ENCODE peak calls at places on chromosomes 5 and 9, in six cellular contexts. One of them, this sample, is unnamed.

GRCh38 chr5:123610665-123611406 is 98.9 kb downstream of the CSNK1G3 start:
- DNase-seq in HepG2: peak
- DNase-seq in H1: no peak
- DNase-seq in GM12878: peak
- DNase-seq in SK-N-SH: peak
- DNase-seq in GM12892: no peak
- DNase-seq in this sample: no peak

GRCh38 chr5:10366310-10367297 is 13.1 kb downstream of the MARCHF6 start:
- DNase-seq in SK-N-SH: no peak
- DNase-seq in GM12892: no peak
- DNase-seq in H1: no peak
- DNase-seq in GM12878: no peak
- DNase-seq in HepG2: no peak
- DNase-seq in this sample: no peak

GRCh38 chr9:121133104-121133816 is 58.5 kb downstream of the CNTRL start:
- DNase-seq in HepG2: peak
- DNase-seq in GM12892: no peak
- DNase-seq in GM12878: no peak
- DNase-seq in SK-N-SH: no peak
- DNase-seq in H1: peak
- DNase-seq in this sample: no peak

GRCh38 chr5:142343531-142343930 is 18.7 kb upstream of the SPRY4 start:
- DNase-seq in HepG2: peak
- DNase-seq in SK-N-SH: no peak
- DNase-seq in GM12892: no peak
- DNase-seq in GM12878: no peak
- DNase-seq in H1: no peak
- DNase-seq in this sample: no peak

GRCh38 chr5:77947051-77947428 is 170.9 kb upstream of the TBCA start:
- DNase-seq in GM12892: no peak
- DNase-seq in SK-N-SH: no peak
- DNase-seq in H1: no peak
- DNase-seq in GM12878: no peak
- DNase-seq in HepG2: no peak
- DNase-seq in this sample: no peak

GRCh38 chr9:36873247-36873875 is 160.7 kb downstream of the PAX5 start:
- DNase-seq in GM12892: peak
- DNase-seq in HepG2: peak
- DNase-seq in GM12878: peak
- DNase-seq in SK-N-SH: peak
- DNase-seq in H1: peak
- DNase-seq in this sample: peak

GRCh38 chr9:107172160-107172978 is 110.7 kb upstream of the RAD23B start:
- DNase-seq in H1: peak
- DNase-seq in GM12878: peak
- DNase-seq in HepG2: peak
- DNase-seq in GM12892: peak
- DNase-seq in SK-N-SH: peak
- DNase-seq in this sample: peak

GRCh38 chr5:159181152-159181551 is 28.2 kb downstream of the RNF145 start:
- DNase-seq in HepG2: no peak
- DNase-seq in GM12878: peak
- DNase-seq in SK-N-SH: no peak
- DNase-seq in H1: no peak
- DNase-seq in GM12892: no peak
- DNase-seq in this sample: no peak

GRCh38 chr9:22405869-22406659 is 40.6 kb upstream of the DMRTA1 start:
- DNase-seq in GM12892: no peak
- DNase-seq in GM12878: no peak
- DNase-seq in HepG2: no peak
- DNase-seq in SK-N-SH: no peak
- DNase-seq in H1: no peak
- DNase-seq in this sample: no peak

GRCh38 chr9:90508940-90509339 is 133.7 kb downstream of the DIRAS2 start:
- DNase-seq in H1: no peak
- DNase-seq in GM12892: no peak
- DNase-seq in SK-N-SH: no peak
- DNase-seq in GM12878: no peak
- DNase-seq in HepG2: no peak
- DNase-seq in this sample: no peak

GRCh38 chr5:989961-990530 is 18.6 kb upstream of the NKD2 start:
- DNase-seq in GM12878: no peak
- DNase-seq in SK-N-SH: peak
- DNase-seq in GM12892: no peak
- DNase-seq in HepG2: no peak
- DNase-seq in H1: peak
- DNase-seq in this sample: no peak

GRCh38 chr9:65405253-65405652 is 120.2 kb upstream of the FOXD4L5 start:
- DNase-seq in HepG2: no peak
- DNase-seq in GM12892: no peak
- DNase-seq in GM12878: no peak
- DNase-seq in H1: no peak
- DNase-seq in SK-N-SH: no peak
- DNase-seq in this sample: no peak

GRCh38 chr9:91681461-91682305 is 258.1 kb upstream of the NFIL3 start:
- DNase-seq in GM12892: peak
- DNase-seq in HepG2: peak
- DNase-seq in H1: peak
- DNase-seq in GM12878: no peak
- DNase-seq in SK-N-SH: peak
- DNase-seq in this sample: peak

GRCh38 chr9:95003694-95004451 is 277.4 kb downstream of the AOPEP start:
- DNase-seq in HepG2: peak
- DNase-seq in GM12878: no peak
- DNase-seq in GM12892: peak
- DNase-seq in H1: no peak
- DNase-seq in SK-N-SH: peak
- DNase-seq in this sample: peak

GRCh38 chr5:35438786-35439185 is 178.9 kb upstream of the SPEF2 start:
- DNase-seq in H1: no peak
- DNase-seq in HepG2: no peak
- DNase-seq in SK-N-SH: no peak
- DNase-seq in GM12892: no peak
- DNase-seq in GM12878: no peak
- DNase-seq in this sample: no peak

DNA sequence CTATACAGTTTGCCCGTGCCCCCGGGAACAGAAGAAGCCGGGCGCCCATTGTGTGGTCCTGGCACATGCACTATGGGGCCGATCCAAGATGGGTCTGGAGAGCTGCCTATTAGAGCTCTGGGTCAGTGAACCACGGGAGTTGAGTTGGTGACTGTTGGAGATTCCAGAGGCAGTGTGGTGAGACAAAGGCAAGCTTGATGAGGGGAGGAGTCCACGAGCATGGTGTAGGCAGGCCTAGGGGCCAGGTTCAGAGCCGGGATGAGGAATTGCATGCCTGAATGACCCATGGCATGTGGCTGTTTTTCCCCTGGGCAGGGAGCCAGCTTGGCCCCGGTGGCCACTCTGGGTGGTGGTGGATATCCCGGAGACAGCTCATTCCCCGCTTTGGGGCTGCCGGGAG is 84.4 kb upstream of the STC2 start:
- DNase-seq in GM12892: no peak
- DNase-seq in SK-N-SH: no peak
- DNase-seq in H1: no peak
- DNase-seq in GM12878: no peak
- DNase-seq in HepG2: no peak
- DNase-seq in this sample: no peak
- TF ChIP-seq TAF1 in GM12892: no peak
- TF ChIP-seq TAF1 in SK-N-SH: no peak
- TF ChIP-seq TAF1 in H1: no peak
- TF ChIP-seq TAF1 in GM12878: no peak
- TF ChIP-seq TAF1 in HepG2: no peak
- TF ChIP-seq TAF1 in this sample: no peak

GRCh38 chr5:54845567-54845941 is 139.8 kb downstream of the ESM1 start:
- DNase-seq in GM12892: no peak
- DNase-seq in SK-N-SH: no peak
- DNase-seq in HepG2: no peak
- DNase-seq in GM12878: no peak
- DNase-seq in H1: no peak
- DNase-seq in this sample: no peak
- TF ChIP-seq TAF1 in GM12892: no peak
- TF ChIP-seq TAF1 in SK-N-SH: no peak
- TF ChIP-seq TAF1 in HepG2: no peak
- TF ChIP-seq TAF1 in GM12878: no peak
- TF ChIP-seq TAF1 in H1: no peak
- TF ChIP-seq TAF1 in this sample: no peak

DNA sequence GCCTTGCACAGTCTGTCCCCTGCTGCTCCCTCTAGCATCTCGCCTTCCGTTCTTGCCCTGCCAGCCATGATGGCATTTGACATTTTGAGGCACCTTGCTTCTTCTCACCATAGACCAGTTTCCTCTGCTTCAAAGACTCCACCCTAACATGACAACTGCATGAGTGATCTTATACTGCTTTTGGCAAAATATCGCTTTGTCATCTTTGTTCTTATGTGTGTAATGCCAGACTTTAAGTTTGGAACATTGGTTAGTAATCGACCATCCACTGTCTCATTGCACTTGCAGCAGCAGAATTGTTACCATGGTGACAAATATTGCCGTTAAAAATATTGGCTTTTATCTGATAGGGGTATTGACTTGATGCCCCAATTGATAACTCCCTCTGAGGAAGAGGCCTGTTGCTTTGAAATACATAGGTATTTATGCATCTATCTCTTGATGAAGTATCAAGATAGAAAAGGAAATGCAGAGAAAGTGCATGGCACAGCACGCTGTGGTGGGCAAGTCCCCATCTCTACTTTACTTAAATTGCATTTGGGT is 6.8 kb downstream of the GARIN3 start:
- DNase-seq in SK-N-SH: no peak
- DNase-seq in H1: no peak
- DNase-seq in HepG2: no peak
- DNase-seq in GM12878: no peak
- DNase-seq in GM12892: no peak
- DNase-seq in this sample: no peak
- TF ChIP-seq TAF1 in SK-N-SH: no peak
- TF ChIP-seq TAF1 in H1: no peak
- TF ChIP-seq TAF1 in HepG2: no peak
- TF ChIP-seq TAF1 in GM12878: no peak
- TF ChIP-seq TAF1 in GM12892: no peak
- TF ChIP-seq TAF1 in this sample: no peak

GRCh38 chr5:2697446-2698200 is 53.9 kb downstream of the IRX2 start:
- DNase-seq in HepG2: no peak
- DNase-seq in GM12892: no peak
- DNase-seq in H1: no peak
- DNase-seq in SK-N-SH: no peak
- DNase-seq in GM12878: no peak
- DNase-seq in this sample: no peak

GRCh38 chr5:2697041-2697440 is 54.4 kb downstream of the IRX2 start:
- DNase-seq in SK-N-SH: no peak
- DNase-seq in GM12892: no peak
- DNase-seq in H1: no peak
- DNase-seq in HepG2: no peak
- DNase-seq in GM12878: no peak
- DNase-seq in this sample: no peak

GRCh38 chr5:2698581-2698980 is 52.9 kb downstream of the IRX2 start:
- DNase-seq in SK-N-SH: no peak
- DNase-seq in H1: no peak
- DNase-seq in GM12878: no peak
- DNase-seq in GM12892: no peak
- DNase-seq in HepG2: no peak
- DNase-seq in this sample: no peak

GRCh38 chr5:2696156-2696807 is 55.2 kb downstream of the IRX2 start:
- DNase-seq in GM12892: no peak
- DNase-seq in HepG2: no peak
- DNase-seq in GM12878: no peak
- DNase-seq in SK-N-SH: no peak
- DNase-seq in H1: no peak
- DNase-seq in this sample: no peak

DNA sequence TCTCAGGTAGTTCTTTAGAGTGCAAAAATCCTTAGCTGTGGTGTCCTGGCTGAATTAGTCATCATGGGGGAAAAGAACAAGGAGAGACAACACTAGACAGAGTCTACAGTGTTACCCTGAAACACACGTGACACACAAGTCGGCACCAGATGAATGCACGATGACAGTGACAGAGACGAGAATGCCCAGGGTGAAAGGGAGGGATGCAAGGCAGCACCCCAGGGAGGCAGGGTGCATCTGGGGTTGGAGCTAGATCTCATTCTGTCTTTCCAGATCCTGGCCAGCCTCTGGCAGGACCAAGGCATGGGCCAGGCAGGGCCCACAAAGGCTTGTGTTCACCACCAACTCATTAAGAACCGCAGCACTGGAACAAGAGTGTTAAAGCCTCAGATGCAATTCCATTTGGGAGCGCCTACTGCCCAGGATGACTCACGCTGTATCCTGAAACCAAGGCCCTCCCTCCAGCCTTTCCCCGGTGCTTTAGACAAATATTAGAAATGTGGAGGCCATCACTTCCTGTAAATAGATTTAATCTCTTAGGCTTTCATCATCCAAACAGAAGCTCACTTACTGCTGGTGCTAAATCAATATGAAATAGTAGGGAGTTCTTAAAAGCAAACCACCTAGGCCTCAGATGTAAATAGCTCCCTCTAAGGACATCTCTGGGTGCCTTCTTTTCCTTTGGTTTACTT is 56.1 kb downstream of the IRX2 start:
- DNase-seq in H1: no peak
- DNase-seq in HepG2: peak
- DNase-seq in GM12892: no peak
- DNase-seq in SK-N-SH: no peak
- DNase-seq in GM12878: no peak
- DNase-seq in this sample: no peak
- TF ChIP-seq TAF1 in H1: no peak
- TF ChIP-seq TAF1 in HepG2: no peak
- TF ChIP-seq TAF1 in GM12892: no peak
- TF ChIP-seq TAF1 in SK-N-SH: no peak
- TF ChIP-seq TAF1 in GM12878: no peak
- TF ChIP-seq TAF1 in this sample: no peak

DNA sequence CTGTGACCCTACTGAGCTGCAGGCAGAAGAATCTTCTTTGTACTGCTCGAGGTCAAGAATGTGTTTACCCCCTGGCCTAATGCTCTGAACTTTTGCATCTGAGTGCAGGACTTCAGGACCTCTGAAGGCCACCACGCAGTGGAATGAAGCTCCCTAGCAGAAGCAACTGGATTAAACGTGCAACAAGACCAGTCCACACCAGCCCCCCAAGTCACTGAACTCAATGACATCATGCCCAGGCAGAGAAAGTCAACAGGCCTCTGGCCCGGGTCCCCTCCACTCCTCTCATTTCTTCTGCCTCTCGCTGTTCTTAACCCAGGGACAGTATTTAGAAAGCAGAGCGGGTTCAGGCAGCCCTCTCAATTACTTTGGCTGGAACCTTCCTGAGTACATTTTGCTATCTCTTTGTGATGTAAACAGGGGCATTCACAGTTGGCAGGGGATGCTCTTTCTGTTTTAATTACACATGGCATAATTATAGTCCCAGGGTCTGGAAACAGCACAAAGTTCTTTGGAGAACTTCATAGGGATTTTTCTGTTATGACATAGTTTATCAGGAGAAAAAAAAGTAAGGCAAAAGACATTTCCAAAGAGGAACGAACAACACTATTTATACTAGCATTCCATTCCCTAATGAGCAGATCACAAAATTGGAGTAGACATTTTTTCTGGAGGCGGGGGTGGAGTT is 108.2 kb upstream of the SPATA31D4 start:
- DNase-seq in SK-N-SH: no peak
- DNase-seq in H1: no peak
- DNase-seq in HepG2: no peak
- DNase-seq in GM12878: no peak
- DNase-seq in GM12892: no peak
- DNase-seq in this sample: no peak
- TF ChIP-seq TAF1 in SK-N-SH: no peak
- TF ChIP-seq TAF1 in H1: no peak
- TF ChIP-seq TAF1 in HepG2: no peak
- TF ChIP-seq TAF1 in GM12878: no peak
- TF ChIP-seq TAF1 in GM12892: no peak
- TF ChIP-seq TAF1 in this sample: no peak